ENCODE peak calls at places on chromosomes 1 and 21, in four cellular contexts. C, V, M and J are unnamed samples.

GRCh38 chr1:66758247-66758755 is 6.0 kb downstream of the DYNLT5 start:
- DNase-seq in C (no peak), V (peak; percentile 40), M (peak; percentile 80), J (no peak)

GRCh38 chr1:145706282-145706681 is 886 bp downstream of the PDZK1 start:
- DNase-seq in C (no peak), V (no peak), M (no peak), J (no peak)

GRCh38 chr1:74753104-74753503 is 20.2 kb downstream of the TYW3 start:
- DNase-seq in C (no peak), V (no peak), M (no peak), J (no peak)

GRCh38 chr1:119549719-119550141 is 42.7 kb downstream of the HSD3B1 start:
- DNase-seq in C (peak; percentile 53), V (no peak), M (peak; percentile 53), J (peak; percentile 70)

GRCh38 chr21:15289896-15290841 is 225.4 kb upstream of the NRIP1 start:
- DNase-seq in C (peak; percentile 22), V (no peak), M (peak; percentile 52), J (peak; percentile 88)

GRCh38 chr1:87765686-87766085 is 437.0 kb downstream of the LMO4 start:
- DNase-seq in C (no peak), V (no peak), M (no peak), J (no peak)

GRCh38 chr1:66274634-66275033 is 259.3 kb upstream of the SGIP1 start:
- DNase-seq in C (no peak), V (no peak), M (no peak), J (no peak)

GRCh38 chr1:44640178-44640865 is 34.0 kb downstream of the TMEM53 start:
- DNase-seq in C (no peak), V (no peak), M (no peak), J (no peak)

GRCh38 chr1:178536844-178537371 is 24.0 kb downstream of the TEX35 start:
- DNase-seq in C (peak; percentile 75), V (no peak), M (no peak), J (no peak)

GRCh38 chr1:99662581-99663208 is 16.8 kb downstream of the PALMD start:
- DNase-seq in C (no peak), V (no peak), M (no peak), J (no peak)

GRCh38 chr21:44490816-44491215 is 35.5 kb downstream of the LRRC3 start:
- DNase-seq in C (no peak), V (no peak), M (no peak), J (no peak)

GRCh38 chr1:22662318-22662717 is 9.3 kb downstream of the C1QB start:
- DNase-seq in C (no peak), V (no peak), M (peak; percentile 67), J (peak; percentile 62)

GRCh38 chr1:147598631-147599361 is 57.5 kb downstream of the BCL9 start:
- DNase-seq in C (no peak), V (no peak), M (peak; percentile 13), J (peak; percentile 63)

GRCh38 chr1:23210351-23210785 is 6.9 kb downstream of the HTR1D start:
- DNase-seq in C (no peak), V (no peak), M (no peak), J (peak; percentile 66)

GRCh38 chr1:76933847-76934657 is 66.8 kb downstream of the ST6GALNAC5 start:
- DNase-seq in C (no peak), V (no peak), M (no peak), J (no peak)

GRCh38 chr1:93715529-93716126 is 34.0 kb upstream of the BCAR3 start:
- DNase-seq in C (no peak), V (no peak), M (no peak), J (no peak)

GRCh38 chr1:205523891-205524793 is 19.7 kb downstream of the CDK18 start:
- DNase-seq in C (peak; percentile 68), V (no peak), M (peak; percentile 82), J (peak; percentile 89)

GRCh38 chr1:205521646-205522150 is 17.2 kb downstream of the CDK18 start:
- DNase-seq in C (no peak), V (no peak), M (no peak), J (no peak)

GRCh38 chr1:205524794-205525101 is 20.3 kb downstream of the CDK18 start:
- DNase-seq in C (no peak), V (no peak), M (no peak), J (no peak)

GRCh38 chr1:205522692-205523091 is 18.2 kb downstream of the CDK18 start:
- DNase-seq in C (no peak), V (no peak), M (no peak), J (no peak)

DNA sequence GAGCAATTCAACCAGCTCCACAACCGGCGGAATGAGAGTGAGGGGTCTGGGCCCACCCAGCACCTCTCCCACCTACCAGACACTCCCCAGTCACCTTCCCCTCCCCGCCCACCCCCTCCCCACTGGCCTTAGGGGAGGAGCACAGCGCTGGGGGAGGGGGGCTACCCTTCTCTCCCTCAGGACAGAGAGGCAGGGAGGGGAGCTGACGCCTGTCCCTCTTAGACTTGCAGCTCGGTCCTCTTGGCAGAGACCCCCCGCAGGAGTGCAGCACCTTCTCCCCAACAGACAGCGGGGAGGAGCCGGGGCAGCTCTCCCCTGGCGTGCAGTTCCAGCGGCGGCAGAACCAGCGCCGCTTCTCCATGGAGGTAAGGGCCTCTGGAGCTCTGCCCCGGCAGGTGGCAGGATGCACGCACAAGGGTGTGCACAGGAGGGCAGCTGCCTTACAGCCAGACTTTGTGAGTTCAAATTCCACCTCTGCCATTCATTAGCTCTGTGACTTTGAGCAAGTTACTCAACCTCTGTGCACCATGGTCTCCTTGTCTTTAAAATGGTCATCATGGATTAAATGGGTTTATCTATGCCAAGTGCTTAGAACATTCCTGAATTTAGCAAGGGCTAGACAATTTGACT is 18.9 kb downstream of the CDK18 start:
- DNase-seq in C (no peak), V (no peak), M (no peak), J (no peak)
- TF ChIP-seq CREM in C (no peak), V (no peak), M (no peak), J (no peak)

GRCh38 chr21:30713786-30714185 is 4.8 kb downstream of the KRTAP21-3 start:
- DNase-seq in C (no peak), V (no peak), M (no peak), J (no peak)
- TF ChIP-seq CREM in C (no peak), V (no peak), M (no peak), J (no peak)

DNA sequence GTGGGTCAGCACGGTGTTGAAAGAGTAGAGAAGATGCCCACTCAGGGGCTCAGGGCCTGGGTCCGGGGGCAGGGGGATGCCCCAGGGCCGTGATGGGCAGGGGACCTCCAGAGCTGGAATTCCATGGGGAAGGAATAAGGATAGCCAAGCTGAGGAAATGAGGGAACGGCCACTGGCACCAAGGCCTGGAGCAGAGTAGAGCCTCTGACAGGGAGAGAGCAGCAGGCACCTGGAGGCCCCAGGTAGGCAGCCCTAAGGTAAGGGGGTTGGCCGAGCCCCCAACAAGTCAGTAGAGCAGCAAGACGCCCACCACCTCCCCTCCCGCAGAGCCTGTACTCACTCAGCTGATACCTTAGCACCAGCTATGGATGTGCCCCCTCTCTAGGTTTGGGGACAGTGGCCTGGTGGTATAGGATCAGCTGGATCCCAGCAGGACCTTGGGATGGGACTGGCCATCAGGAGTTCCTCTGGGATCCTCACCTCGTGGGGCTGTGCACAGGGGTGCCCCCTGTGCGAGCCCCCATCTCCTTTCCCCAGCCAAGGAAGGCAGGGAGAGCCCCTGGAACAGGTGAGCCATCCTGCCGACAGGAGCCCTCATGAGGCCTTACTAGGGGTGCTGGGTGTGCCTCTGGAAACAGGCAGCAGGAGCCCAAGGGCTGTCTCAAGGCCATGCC is 21.0 kb upstream of the ARF1 start:
- DNase-seq in C (no peak), V (no peak), M (no peak), J (no peak)
- TF ChIP-seq CREM in C (no peak), V (no peak), M (no peak), J (no peak)

DNA sequence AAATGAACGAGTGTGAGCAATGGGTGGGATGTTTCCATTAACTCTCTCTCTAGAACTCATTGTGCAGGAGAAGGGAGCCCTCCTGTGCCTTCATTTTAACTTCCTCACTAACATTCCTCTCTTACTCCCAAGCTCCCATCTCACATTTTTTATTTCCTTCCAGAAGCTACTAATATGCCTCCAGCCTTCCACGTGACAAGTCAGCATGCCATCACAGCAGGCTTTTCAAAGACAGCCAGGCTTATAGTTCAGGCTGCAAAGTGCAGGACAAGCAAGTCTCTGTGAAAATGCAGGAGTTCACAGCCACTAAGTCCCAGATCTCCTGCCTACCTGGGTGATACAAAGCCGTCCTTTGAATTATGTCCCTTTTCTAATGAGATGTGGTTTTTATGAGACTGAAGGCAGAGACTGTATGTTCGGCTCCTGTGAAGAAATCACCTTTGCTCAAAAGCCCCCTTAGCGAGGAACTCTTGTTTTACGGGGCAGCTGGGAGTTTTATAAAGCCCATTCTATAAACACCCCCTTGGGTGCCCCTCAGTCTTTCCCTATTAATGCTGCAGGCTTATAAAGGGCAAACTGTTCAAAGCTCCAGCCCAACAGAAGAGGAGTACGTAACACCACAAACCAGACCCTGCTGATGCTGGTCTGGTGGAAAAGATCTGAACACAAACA is 14.7 kb upstream of the ANGPTL7 start:
- DNase-seq in C (no peak), V (no peak), M (no peak), J (no peak)
- TF ChIP-seq CREM in C (no peak), V (no peak), M (no peak), J (no peak)

GRCh38 chr1:114116086-114116485 is 37.6 kb downstream of the SYT6 start:
- DNase-seq in C (no peak), V (no peak), M (no peak), J (no peak)
- TF ChIP-seq CREM in C (no peak), V (no peak), M (no peak), J (no peak)

GRCh38 chr1:219726480-219727272 is 113.8 kb upstream of the ZC3H11B start:
- DNase-seq in C (no peak), V (no peak), M (no peak), J (no peak)
- TF ChIP-seq CREM in C (no peak), V (no peak), M (no peak), J (no peak)

GRCh38 chr21:26001356-26001755 is 169.2 kb downstream of the APP start:
- DNase-seq in C (no peak), V (no peak), M (no peak), J (no peak)

GRCh38 chr21:26003428-26003827 is 167.1 kb downstream of the APP start:
- DNase-seq in C (no peak), V (no peak), M (no peak), J (no peak)

GRCh38 chr21:25997788-25998611 is 172.6 kb downstream of the APP start:
- DNase-seq in C (peak; percentile 88), V (no peak), M (no peak), J (peak; percentile 23)

GRCh38 chr21:25995283-25995682 is 175.3 kb downstream of the APP start:
- DNase-seq in C (no peak), V (no peak), M (no peak), J (no peak)

GRCh38 chr21:25999935-26000582 is 170.5 kb downstream of the APP start:
- DNase-seq in C (no peak), V (no peak), M (no peak), J (no peak)
- TF ChIP-seq CREM in C (no peak), V (no peak), M (no peak), J (no peak)

GRCh38 chr1:175127565-175127964 is 59.9 kb downstream of the TNN start:
- DNase-seq in C (no peak), V (no peak), M (no peak), J (no peak)
- TF ChIP-seq CREM in C (no peak), V (no peak), M (no peak), J (no peak)